ENCODE peak calls at places on chromosomes 2 and 18, in six cellular contexts. One of them, this sample, is unnamed.

GRCh38 chr2:42622943-42623676 is 54.7 kb downstream of the MTA3 start:
- DNase-seq in fibroblast of lung: no peak
- DNase-seq in memory B cell: no peak
- DNase-seq in GM12891: no peak
- DNase-seq in GM03348: no peak
- DNase-seq in stimulated activated CD4-positive, alpha-beta T cell treated with anti-CD3 and anti-CD28 coated beads, Interleukin-1b, Interleukin-23, amount 100 ng/mL, for 4 hours: no peak
- DNase-seq in this sample: no peak

GRCh38 chr2:216056739-216057138 is 24.9 kb downstream of the PECR start:
- DNase-seq in GM12891: no peak
- DNase-seq in GM03348: no peak
- DNase-seq in stimulated activated CD4-positive, alpha-beta T cell treated with anti-CD3 and anti-CD28 coated beads, Interleukin-1b, Interleukin-23, amount 100 ng/mL, for 4 hours: no peak
- DNase-seq in memory B cell: no peak
- DNase-seq in fibroblast of lung: no peak
- DNase-seq in this sample: no peak

GRCh38 chr2:172131713-172132555 is 29.2 kb upstream of the DLX2 start:
- DNase-seq in GM12891: no peak
- DNase-seq in fibroblast of lung: no peak
- DNase-seq in GM03348: no peak
- DNase-seq in stimulated activated CD4-positive, alpha-beta T cell treated with anti-CD3 and anti-CD28 coated beads, Interleukin-1b, Interleukin-23, amount 100 ng/mL, for 4 hours: no peak
- DNase-seq in memory B cell: no peak
- DNase-seq in this sample: no peak

GRCh38 chr2:173148520-173148919 is 72.9 kb downstream of the MAP3K20 start:
- DNase-seq in memory B cell: no peak
- DNase-seq in fibroblast of lung: no peak
- DNase-seq in GM03348: no peak
- DNase-seq in GM12891: no peak
- DNase-seq in stimulated activated CD4-positive, alpha-beta T cell treated with anti-CD3 and anti-CD28 coated beads, Interleukin-1b, Interleukin-23, amount 100 ng/mL, for 4 hours: no peak
- DNase-seq in this sample: no peak

GRCh38 chr2:218244665-218245064 is 16.1 kb upstream of the GPBAR1 start:
- DNase-seq in stimulated activated CD4-positive, alpha-beta T cell treated with anti-CD3 and anti-CD28 coated beads, Interleukin-1b, Interleukin-23, amount 100 ng/mL, for 4 hours: no peak
- DNase-seq in memory B cell: no peak
- DNase-seq in fibroblast of lung: no peak
- DNase-seq in GM12891: no peak
- DNase-seq in GM03348: no peak
- DNase-seq in this sample: no peak

GRCh38 chr2:12694990-12695774 is 21.6 kb upstream of the TRIB2 start:
- DNase-seq in stimulated activated CD4-positive, alpha-beta T cell treated with anti-CD3 and anti-CD28 coated beads, Interleukin-1b, Interleukin-23, amount 100 ng/mL, for 4 hours: no peak
- DNase-seq in GM12891: no peak
- DNase-seq in GM03348: no peak
- DNase-seq in fibroblast of lung: no peak
- DNase-seq in memory B cell: no peak
- DNase-seq in this sample: no peak

GRCh38 chr2:230582851-230583283 is 129.8 kb upstream of the CAB39 start:
- DNase-seq in stimulated activated CD4-positive, alpha-beta T cell treated with anti-CD3 and anti-CD28 coated beads, Interleukin-1b, Interleukin-23, amount 100 ng/mL, for 4 hours: no peak
- DNase-seq in memory B cell: no peak
- DNase-seq in fibroblast of lung: peak
- DNase-seq in GM12891: no peak
- DNase-seq in GM03348: no peak
- DNase-seq in this sample: no peak

GRCh38 chr2:172339431-172340010 is 87.9 kb upstream of the ITGA6 start:
- DNase-seq in fibroblast of lung: peak
- DNase-seq in GM03348: no peak
- DNase-seq in GM12891: no peak
- DNase-seq in memory B cell: no peak
- DNase-seq in stimulated activated CD4-positive, alpha-beta T cell treated with anti-CD3 and anti-CD28 coated beads, Interleukin-1b, Interleukin-23, amount 100 ng/mL, for 4 hours: no peak
- DNase-seq in this sample: no peak

GRCh38 chr2:226048625-226049024 is 649.1 kb downstream of the NYAP2 start:
- DNase-seq in stimulated activated CD4-positive, alpha-beta T cell treated with anti-CD3 and anti-CD28 coated beads, Interleukin-1b, Interleukin-23, amount 100 ng/mL, for 4 hours: no peak
- DNase-seq in memory B cell: no peak
- DNase-seq in GM12891: no peak
- DNase-seq in GM03348: no peak
- DNase-seq in fibroblast of lung: peak
- DNase-seq in this sample: no peak

GRCh38 chr2:207847807-207848544 is 78.3 kb upstream of the FZD5 start:
- DNase-seq in GM03348: peak
- DNase-seq in GM12891: no peak
- DNase-seq in stimulated activated CD4-positive, alpha-beta T cell treated with anti-CD3 and anti-CD28 coated beads, Interleukin-1b, Interleukin-23, amount 100 ng/mL, for 4 hours: no peak
- DNase-seq in memory B cell: no peak
- DNase-seq in fibroblast of lung: no peak
- DNase-seq in this sample: peak

GRCh38 chr18:48948112-48949050 is 2.4 kb downstream of the SMAD7 start:
- DNase-seq in GM03348: no peak
- DNase-seq in memory B cell: peak
- DNase-seq in fibroblast of lung: peak
- DNase-seq in stimulated activated CD4-positive, alpha-beta T cell treated with anti-CD3 and anti-CD28 coated beads, Interleukin-1b, Interleukin-23, amount 100 ng/mL, for 4 hours: no peak
- DNase-seq in GM12891: no peak
- DNase-seq in this sample: peak

GRCh38 chr2:79697200-79697599 is 184.3 kb downstream of the CTNNA2 start:
- DNase-seq in stimulated activated CD4-positive, alpha-beta T cell treated with anti-CD3 and anti-CD28 coated beads, Interleukin-1b, Interleukin-23, amount 100 ng/mL, for 4 hours: no peak
- DNase-seq in GM03348: no peak
- DNase-seq in memory B cell: no peak
- DNase-seq in GM12891: no peak
- DNase-seq in fibroblast of lung: no peak
- DNase-seq in this sample: no peak

GRCh38 chr2:170885130-170885791 is 43.8 kb upstream of the GORASP2 start:
- DNase-seq in memory B cell: no peak
- DNase-seq in stimulated activated CD4-positive, alpha-beta T cell treated with anti-CD3 and anti-CD28 coated beads, Interleukin-1b, Interleukin-23, amount 100 ng/mL, for 4 hours: no peak
- DNase-seq in GM12891: no peak
- DNase-seq in fibroblast of lung: no peak
- DNase-seq in GM03348: peak
- DNase-seq in this sample: no peak

GRCh38 chr2:28661589-28662001 is 90.0 kb upstream of the PPP1CB start:
- DNase-seq in GM03348: peak
- DNase-seq in memory B cell: no peak
- DNase-seq in fibroblast of lung: peak
- DNase-seq in GM12891: no peak
- DNase-seq in stimulated activated CD4-positive, alpha-beta T cell treated with anti-CD3 and anti-CD28 coated beads, Interleukin-1b, Interleukin-23, amount 100 ng/mL, for 4 hours: no peak
- DNase-seq in this sample: no peak

GRCh38 chr2:110827518-110827917 is 95.1 kb downstream of the ACOXL start:
- DNase-seq in GM12891: no peak
- DNase-seq in GM03348: no peak
- DNase-seq in fibroblast of lung: no peak
- DNase-seq in memory B cell: no peak
- DNase-seq in stimulated activated CD4-positive, alpha-beta T cell treated with anti-CD3 and anti-CD28 coated beads, Interleukin-1b, Interleukin-23, amount 100 ng/mL, for 4 hours: no peak
- DNase-seq in this sample: no peak

GRCh38 chr2:178512491-178512890 is 32.2 kb downstream of the PLEKHA3 start:
- DNase-seq in memory B cell: no peak
- DNase-seq in fibroblast of lung: peak
- DNase-seq in stimulated activated CD4-positive, alpha-beta T cell treated with anti-CD3 and anti-CD28 coated beads, Interleukin-1b, Interleukin-23, amount 100 ng/mL, for 4 hours: no peak
- DNase-seq in GM12891: no peak
- DNase-seq in GM03348: peak
- DNase-seq in this sample: no peak

GRCh38 chr2:127176371-127177311 is 43.5 kb downstream of the CYP27C1 start:
- DNase-seq in stimulated activated CD4-positive, alpha-beta T cell treated with anti-CD3 and anti-CD28 coated beads, Interleukin-1b, Interleukin-23, amount 100 ng/mL, for 4 hours: no peak
- DNase-seq in memory B cell: no peak
- DNase-seq in GM12891: no peak
- DNase-seq in GM03348: peak
- DNase-seq in fibroblast of lung: peak
- DNase-seq in this sample: no peak

GRCh38 chr2:96100893-96101304 is 15.5 kb downstream of the ADRA2B start:
- DNase-seq in memory B cell: no peak
- DNase-seq in fibroblast of lung: no peak
- DNase-seq in GM03348: no peak
- DNase-seq in stimulated activated CD4-positive, alpha-beta T cell treated with anti-CD3 and anti-CD28 coated beads, Interleukin-1b, Interleukin-23, amount 100 ng/mL, for 4 hours: no peak
- DNase-seq in GM12891: no peak
- DNase-seq in this sample: no peak

GRCh38 chr18:13369756-13370510 is 151.4 kb downstream of the LDLRAD4 start:
- DNase-seq in stimulated activated CD4-positive, alpha-beta T cell treated with anti-CD3 and anti-CD28 coated beads, Interleukin-1b, Interleukin-23, amount 100 ng/mL, for 4 hours: no peak
- DNase-seq in GM03348: peak
- DNase-seq in memory B cell: no peak
- DNase-seq in fibroblast of lung: no peak
- DNase-seq in GM12891: no peak
- DNase-seq in this sample: no peak

GRCh38 chr2:143000599-143000998 is 123.1 kb downstream of the KYNU start:
- DNase-seq in stimulated activated CD4-positive, alpha-beta T cell treated with anti-CD3 and anti-CD28 coated beads, Interleukin-1b, Interleukin-23, amount 100 ng/mL, for 4 hours: no peak
- DNase-seq in GM12891: no peak
- DNase-seq in fibroblast of lung: no peak
- DNase-seq in GM03348: no peak
- DNase-seq in memory B cell: no peak
- DNase-seq in this sample: no peak

GRCh38 chr2:190767821-190768220 is 112.8 kb upstream of the GLS start:
- DNase-seq in GM03348: no peak
- DNase-seq in stimulated activated CD4-positive, alpha-beta T cell treated with anti-CD3 and anti-CD28 coated beads, Interleukin-1b, Interleukin-23, amount 100 ng/mL, for 4 hours: no peak
- DNase-seq in GM12891: no peak
- DNase-seq in memory B cell: no peak
- DNase-seq in fibroblast of lung: no peak
- DNase-seq in this sample: no peak

GRCh38 chr18:76687271-76688006 is 134.9 kb upstream of the ZNF236 start:
- DNase-seq in GM03348: no peak
- DNase-seq in fibroblast of lung: no peak
- DNase-seq in memory B cell: no peak
- DNase-seq in GM12891: no peak
- DNase-seq in stimulated activated CD4-positive, alpha-beta T cell treated with anti-CD3 and anti-CD28 coated beads, Interleukin-1b, Interleukin-23, amount 100 ng/mL, for 4 hours: no peak
- DNase-seq in this sample: no peak

GRCh38 chr18:52395146-52395852 is 55.3 kb downstream of the DCC start:
- DNase-seq in GM03348: no peak
- DNase-seq in GM12891: no peak
- DNase-seq in fibroblast of lung: no peak
- DNase-seq in memory B cell: no peak
- DNase-seq in stimulated activated CD4-positive, alpha-beta T cell treated with anti-CD3 and anti-CD28 coated beads, Interleukin-1b, Interleukin-23, amount 100 ng/mL, for 4 hours: no peak
- DNase-seq in this sample: no peak

GRCh38 chr18:13266208-13267100 is 47.9 kb downstream of the LDLRAD4 start:
- DNase-seq in GM12891: no peak
- DNase-seq in fibroblast of lung: no peak
- DNase-seq in stimulated activated CD4-positive, alpha-beta T cell treated with anti-CD3 and anti-CD28 coated beads, Interleukin-1b, Interleukin-23, amount 100 ng/mL, for 4 hours: no peak
- DNase-seq in GM03348: no peak
- DNase-seq in memory B cell: no peak
- DNase-seq in this sample: no peak

GRCh38 chr2:85273732-85274731 is 53.8 kb downstream of the TGOLN2 start:
- DNase-seq in fibroblast of lung: peak
- DNase-seq in stimulated activated CD4-positive, alpha-beta T cell treated with anti-CD3 and anti-CD28 coated beads, Interleukin-1b, Interleukin-23, amount 100 ng/mL, for 4 hours: no peak
- DNase-seq in GM03348: peak
- DNase-seq in memory B cell: no peak
- DNase-seq in GM12891: no peak
- DNase-seq in this sample: no peak

This sample was measured in progenitor cell of endocrine pancreas.